ENCODE peak calls at places on chromosomes 7 and 10, in nine cellular contexts. C is kidney epithelial cell; S is activated naive CD4-positive, alpha-beta T cell treated with anti-CD3 and anti-CD28 coated beads, Interleukin-2, amount 50 U/mL, for 72 hours; U is stimulated activated CD4-positive, alpha-beta T cell treated with anti-CD3 and anti-CD28 coated beads, Interleukin-2, amount 100 ng/mL, for 48 hours; A is left ventricle myocardium superior; Q is hippocampal formation; E is GM03348; I is amygdala; O is K562. G is an unnamed sample.

GRCh38 chr10:117987242-117987909 is 59.4 kb downstream of the RAB11FIP2 start:
- DNase-seq in C (no peak), S (no peak), U (no peak), A (no peak), Q (no peak), E (no peak), I (no peak), O (no peak), G (no peak)

GRCh38 chr7:123865517-123866117 is 20.6 kb downstream of the HYAL4 start:
- DNase-seq in C (peak), S (no peak), U (peak), A (no peak), Q (peak), E (peak), I (peak), O (peak), G (no peak)

GRCh38 chr7:13467111-13467547 is 522.3 kb downstream of the ETV1 start:
- DNase-seq in C (no peak), S (no peak), U (no peak), A (no peak), Q (no peak), E (no peak), I (no peak), O (no peak), G (no peak)

GRCh38 chr7:117010375-117011133 is 57.3 kb downstream of the ST7 start:
- DNase-seq in C (no peak), S (no peak), U (no peak), A (no peak), Q (no peak), E (no peak), I (no peak), O (no peak), G (no peak)

GRCh38 chr7:151851160-151851751 is 25.7 kb downstream of the PRKAG2 start:
- DNase-seq in C (no peak), S (no peak), U (no peak), A (peak), Q (no peak), E (no peak), I (peak), O (no peak), G (no peak)

GRCh38 chr10:82160291-82160690 is 285.3 kb downstream of the NRG3 start:
- DNase-seq in C (no peak), S (no peak), U (no peak), A (no peak), Q (no peak), E (no peak), I (no peak), O (no peak), G (no peak)

GRCh38 chr10:130686680-130687300 is 550.6 kb downstream of the GLRX3 start:
- DNase-seq in C (no peak), S (no peak), U (no peak), A (no peak), Q (no peak), E (no peak), I (no peak), O (peak), G (no peak)

GRCh38 chr7:102451371-102452054 is 13.2 kb downstream of the ALKBH4 start:
- DNase-seq in C (no peak), S (no peak), U (no peak), A (no peak), Q (no peak), E (peak), I (no peak), O (peak), G (no peak)

GRCh38 chr10:73848821-73849489 is 25.4 kb downstream of the CAMK2G start:
- DNase-seq in C (peak), S (peak), U (peak), A (peak), Q (peak), E (peak), I (peak), O (peak), G (peak)

GRCh38 chr7:136685506-136685905 is 182.9 kb upstream of the CHRM2 start:
- DNase-seq in C (no peak), S (no peak), U (no peak), A (no peak), Q (no peak), E (no peak), I (no peak), O (no peak), G (no peak)

GRCh38 chr10:87862644-87863101 is 660 bp downstream of the KLLN start:
- DNase-seq in C (no peak), S (no peak), U (no peak), A (no peak), Q (peak), E (peak), I (no peak), O (peak), G (no peak)

GRCh38 chr10:73076361-73077183 is 20.1 kb downstream of the P4HA1 start:
- DNase-seq in C (no peak), S (no peak), U (no peak), A (no peak), Q (peak), E (peak), I (peak), O (no peak), G (no peak)

GRCh38 chr10:14761372-14761771 is 13.3 kb downstream of the FAM107B start:
- DNase-seq in C (no peak), S (no peak), U (no peak), A (no peak), Q (no peak), E (no peak), I (no peak), O (no peak), G (no peak)

GRCh38 chr7:1706721-1707613 is 36.9 kb downstream of the ELFN1 start:
- DNase-seq in C (no peak), S (peak), U (no peak), A (no peak), Q (no peak), E (no peak), I (no peak), O (no peak), G (no peak)

GRCh38 chr7:68629-69028 is 123.7 kb upstream of the FAM20C start:
- DNase-seq in C (no peak), S (no peak), U (no peak), A (no peak), Q (no peak), E (no peak), I (no peak), O (peak), G (no peak)

GRCh38 chr10:47311193-47311899 is 10.9 kb upstream of the GDF2 start:
- DNase-seq in C (no peak), S (no peak), U (no peak), A (no peak), Q (no peak), E (no peak), I (no peak), O (peak), G (peak)

GRCh38 chr10:6990891-6991290 is 410.8 kb upstream of the PRKCQ start:
- DNase-seq in C (no peak), S (no peak), U (no peak), A (no peak), Q (no peak), E (no peak), I (no peak), O (no peak), G (no peak)

GRCh38 chr7:2034291-2035201 is 198.2 kb downstream of the MAD1L1 start:
- DNase-seq in C (no peak), S (peak), U (no peak), A (peak), Q (no peak), E (no peak), I (no peak), O (no peak), G (no peak)

GRCh38 chr10:48523212-48523819 is 81.6 kb downstream of the ARHGAP22 start:
- DNase-seq in C (peak), S (no peak), U (no peak), A (peak), Q (no peak), E (peak), I (no peak), O (peak), G (no peak)

GRCh38 chr7:123538189-123538714 is 3.9 kb upstream of the IQUB start:
- DNase-seq in C (peak), S (no peak), U (no peak), A (no peak), Q (no peak), E (peak), I (no peak), O (peak), G (no peak)

GRCh38 chr7:106865130-106866115 is at the start of gene PIK3CG:
- DNase-seq in C (no peak), S (no peak), U (no peak), A (no peak), Q (no peak), E (no peak), I (no peak), O (no peak), G (no peak)

GRCh38 chr7:94061316-94061715 is 57.2 kb upstream of the BET1 start:
- DNase-seq in C (no peak), S (no peak), U (no peak), A (no peak), Q (no peak), E (no peak), I (no peak), O (no peak), G (no peak)

GRCh38 chr7:166370-167060 is 25.9 kb upstream of the FAM20C start:
- DNase-seq in C (no peak), S (no peak), U (no peak), A (peak), Q (no peak), E (no peak), I (no peak), O (no peak), G (no peak)

GRCh38 chr10:19310121-19310520 is 261.5 kb downstream of the MALRD1 start:
- DNase-seq in C (no peak), S (no peak), U (no peak), A (no peak), Q (no peak), E (no peak), I (no peak), O (no peak), G (no peak)

GRCh38 chr10:49168821-49169495 is 19.2 kb downstream of the TMEM273 start:
- DNase-seq in C (no peak), S (no peak), U (no peak), A (no peak), Q (no peak), E (no peak), I (no peak), O (no peak), G (no peak)

GRCh38 chr7:47448971-47449370 is 132.9 kb downstream of the TNS3 start:
- DNase-seq in C (no peak), S (no peak), U (no peak), A (no peak), Q (no peak), E (no peak), I (no peak), O (no peak), G (no peak)

GRCh38 chr10:113329121-113329596 is 223.7 kb upstream of the HABP2 start:
- DNase-seq in C (peak), S (no peak), U (no peak), A (no peak), Q (no peak), E (peak), I (no peak), O (no peak), G (no peak)

GRCh38 chr10:91354166-91354565 is 56.0 kb upstream of the HECTD2 start:
- DNase-seq in C (no peak), S (no peak), U (no peak), A (no peak), Q (no peak), E (no peak), I (peak), O (no peak), G (no peak)

GRCh38 chr7:33852838-33853237 is 52.5 kb upstream of the BMPER start:
- DNase-seq in C (no peak), S (no peak), U (no peak), A (no peak), Q (no peak), E (no peak), I (no peak), O (no peak), G (no peak)

GRCh38 chr7:150989456-150989855 is 1.4 kb upstream of the NOS3 start:
- DNase-seq in C (no peak), S (no peak), U (no peak), A (no peak), Q (no peak), E (no peak), I (no peak), O (no peak), G (no peak)

GRCh38 chr10:24432478-24433416 is 223.8 kb downstream of the KIAA1217 start:
- DNase-seq in C (no peak), S (no peak), U (no peak), A (no peak), Q (no peak), E (no peak), I (no peak), O (no peak), G (no peak)

GRCh38 chr10:16570731-16571130 is 49.1 kb upstream of the C1QL3 start:
- DNase-seq in C (no peak), S (no peak), U (no peak), A (no peak), Q (no peak), E (no peak), I (no peak), O (no peak), G (no peak)

G was measured in NCI-H2107.